ENCODE peak calls at places on chromosomes 13 and 19, in five cellular contexts. C, R, T, W and S are unnamed samples.

GRCh38 chr19:32098953-32099352 is 246.5 kb upstream of the ZNF507 start:
- DNase-seq in C (no peak), R (no peak), T (no peak), W (no peak), S (no peak)

GRCh38 chr13:86870388-86870966 is 800.7 kb upstream of the SLITRK5 start:
- DNase-seq in C (peak), R (no peak), T (no peak), W (no peak), S (no peak)

GRCh38 chr19:32404939-32405430 is 585 bp upstream of the DPY19L3 start:
- DNase-seq in C (peak), R (no peak), T (no peak), W (no peak), S (peak)

GRCh38 chr19:32675720-32676185 is at the start of gene RGS9BP:
- DNase-seq in C (peak), R (peak), T (peak), W (peak), S (no peak)

GRCh38 chr13:36965767-36966166 is 33.4 kb downstream of the ALG5 start:
- DNase-seq in C (peak), R (peak), T (no peak), W (no peak), S (no peak)

GRCh38 chr13:84207509-84207908 is 325.2 kb upstream of the SLITRK1 start:
- DNase-seq in C (no peak), R (no peak), T (no peak), W (no peak), S (no peak)

GRCh38 chr13:42807866-42808265 is 26.5 kb downstream of the FAM216B start:
- DNase-seq in C (peak), R (no peak), T (no peak), W (no peak), S (no peak)

GRCh38 chr19:28726533-28726932 is 486.4 kb downstream of the UQCRFS1 start:
- DNase-seq in C (no peak), R (no peak), T (no peak), W (no peak), S (no peak)

GRCh38 chr19:38004100-38004504 is 97.1 kb downstream of the SIPA1L3 start:
- DNase-seq in C (no peak), R (no peak), T (no peak), W (no peak), S (no peak)

GRCh38 chr19:42424345-42424707 is 2.9 kb downstream of the LIPE start:
- DNase-seq in C (no peak), R (no peak), T (no peak), W (no peak), S (no peak)

GRCh38 chr19:42426643-42427042 is 545 bp downstream of the LIPE start:
- DNase-seq in C (no peak), R (no peak), T (no peak), W (no peak), S (no peak)

GRCh38 chr19:42423462-42424344 is 3.5 kb downstream of the LIPE start:
- DNase-seq in C (peak), R (peak), T (peak), W (peak), S (peak)

GRCh38 chr19:42422576-42423461 is 4.4 kb downstream of the LIPE start:
- DNase-seq in C (peak), R (no peak), T (peak), W (peak), S (no peak)

GRCh38 chr19:42424712-42425131 is 2.5 kb downstream of the LIPE start:
- DNase-seq in C (no peak), R (no peak), T (no peak), W (no peak), S (no peak)
- TF ChIP-seq CTCF in C (no peak), R (peak), T (no peak), W (no peak), S (peak)

DNA sequence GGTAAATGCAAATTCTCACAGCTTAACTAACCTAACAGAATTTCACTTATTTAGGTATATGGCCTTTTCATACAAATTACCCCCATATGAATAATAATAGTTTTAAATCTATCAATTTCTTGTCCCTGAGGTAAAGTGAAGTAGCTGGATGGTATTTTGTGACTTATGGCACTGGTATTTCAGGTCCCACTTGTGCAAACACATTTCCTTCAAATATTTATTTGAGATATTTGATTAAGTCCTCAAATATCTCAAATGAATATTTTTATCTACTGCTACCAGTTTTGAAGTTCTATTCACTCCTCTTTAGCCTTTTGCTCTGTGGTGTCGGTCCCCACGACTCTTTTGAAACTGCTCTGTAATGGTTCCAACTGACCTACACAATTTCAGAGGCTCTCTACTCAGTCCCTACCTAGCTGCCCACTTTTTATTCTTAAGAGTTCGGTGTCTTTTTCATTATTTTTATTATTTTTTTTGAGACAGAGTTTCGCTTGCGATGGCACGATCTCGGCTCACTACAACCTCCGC is 59.6 kb upstream of the ZDHHC20 start:
- DNase-seq in C (no peak), R (no peak), T (no peak), W (no peak), S (no peak)
- TF ChIP-seq CTCF in C (no peak), R (no peak), T (no peak), W (no peak), S (no peak)

GRCh38 chr19:17305517-17306284 is at the start of gene MRPL34:
- DNase-seq in C (peak), R (peak), T (peak), W (peak), S (peak)
- TF ChIP-seq CTCF in C (peak), R (peak), T (peak), W (no peak), S (peak)

GRCh38 chr13:21734961-21735360 is 64.1 kb downstream of the FGF9 start:
- DNase-seq in C (no peak), R (no peak), T (no peak), W (no peak), S (no peak)

GRCh38 chr13:21735621-21736401 is 64.9 kb downstream of the FGF9 start:
- DNase-seq in C (no peak), R (no peak), T (no peak), W (no peak), S (no peak)

GRCh38 chr13:21736926-21737325 is 66.1 kb downstream of the FGF9 start:
- DNase-seq in C (no peak), R (no peak), T (no peak), W (no peak), S (no peak)

GRCh38 chr13:21730186-21730880 is 59.5 kb downstream of the FGF9 start:
- DNase-seq in C (no peak), R (no peak), T (no peak), W (no peak), S (no peak)

GRCh38 chr13:21733475-21734311 is 62.8 kb downstream of the FGF9 start:
- DNase-seq in C (no peak), R (no peak), T (no peak), W (no peak), S (no peak)
- TF ChIP-seq CTCF in C (no peak), R (no peak), T (no peak), W (no peak), S (no peak)

GRCh38 chr13:79966502-79966901 is 374.4 kb downstream of the SPRY2 start:
- DNase-seq in C (peak), R (no peak), T (no peak), W (no peak), S (no peak)
- TF ChIP-seq CTCF in C (no peak), R (no peak), T (no peak), W (no peak), S (no peak)

DNA sequence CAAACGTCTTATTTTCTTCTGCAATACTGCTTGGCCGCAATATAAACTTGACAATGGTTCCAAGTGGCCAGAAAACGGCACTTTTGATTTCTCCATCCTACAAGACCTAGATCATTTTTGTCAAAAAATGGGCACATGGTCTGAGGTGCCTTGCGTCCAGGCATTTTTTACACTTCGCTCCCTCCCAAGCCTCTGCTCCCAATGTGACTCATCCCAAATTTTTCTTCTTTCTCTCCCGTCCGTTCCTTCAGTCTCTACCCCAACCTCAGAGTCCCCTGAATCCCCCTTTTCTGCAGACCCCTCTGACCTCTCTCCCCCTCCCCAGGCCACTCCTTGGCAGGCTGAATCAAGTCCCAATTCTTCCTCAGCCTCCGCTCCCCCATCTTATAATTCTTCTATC is 14.3 kb upstream of the OR10H1 start:
- DNase-seq in C (no peak), R (no peak), T (no peak), W (no peak), S (no peak)
- TF ChIP-seq CTCF in C (no peak), R (no peak), T (no peak), W (no peak), S (no peak)

GRCh38 chr19:46017095-46017429 is 5.8 kb downstream of the PGLYRP1 start:
- DNase-seq in C (no peak), R (no peak), T (no peak), W (no peak), S (no peak)
- TF ChIP-seq CTCF in C (no peak), R (no peak), T (no peak), W (no peak), S (peak)

GRCh38 chr19:34856052-34856451 is 70.7 kb upstream of the ZNF30 start:
- DNase-seq in C (no peak), R (no peak), T (no peak), W (no peak), S (no peak)

GRCh38 chr19:34847393-34847792 is 74.4 kb upstream of the ZNF599 start:
- DNase-seq in C (no peak), R (no peak), T (no peak), W (no peak), S (no peak)

GRCh38 chr19:34853369-34853768 is 73.3 kb upstream of the ZNF30 start:
- DNase-seq in C (no peak), R (no peak), T (no peak), W (no peak), S (no peak)

DNA sequence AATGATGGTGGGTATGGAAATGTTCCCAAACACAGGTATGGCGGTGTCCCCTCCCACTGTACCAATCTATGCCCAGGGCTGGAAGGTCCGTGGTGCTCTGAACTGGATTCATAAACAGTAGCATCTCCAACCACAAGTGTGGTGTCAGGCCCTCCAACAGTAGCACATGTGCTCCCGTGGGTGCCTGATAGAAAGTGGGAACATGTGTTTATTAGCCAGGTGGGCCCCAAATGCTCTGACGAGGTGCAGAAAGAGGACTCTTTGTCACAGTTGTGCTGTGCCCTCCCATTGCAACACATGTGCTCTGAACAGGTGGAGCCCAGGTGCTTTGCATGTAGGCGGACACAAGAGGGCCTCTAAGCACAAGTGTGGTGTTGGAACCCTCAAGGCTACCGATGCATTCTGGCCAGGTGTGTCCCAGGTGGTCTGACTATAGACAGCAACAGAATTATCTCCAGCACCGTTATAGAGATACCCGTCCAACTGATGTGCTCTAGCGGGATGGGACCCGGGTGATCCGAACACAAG is 75.4 kb upstream of the ZNF30 start:
- DNase-seq in C (peak), R (no peak), T (no peak), W (no peak), S (no peak)
- TF ChIP-seq CTCF in C (no peak), R (no peak), T (no peak), W (no peak), S (no peak)